ENCODE peak calls at places on chromosomes 16 and 17, in four cellular contexts. One of them, this sample, is unnamed. For H3K9me3, the result is how much of the 10 kb centered on the place peaks cover.

GRCh38 chr16:10408824-10409381 is 23.0 kb downstream of the ATF7IP2 start:
- DNase-seq in mesenchymal stem cell: no peak
- DNase-seq in CD4-positive, alpha-beta T cell: no peak
- DNase-seq in fibroblast of lung: no peak
- DNase-seq in this sample: no peak

GRCh38 chr16:70678121-70678897 is 7.5 kb downstream of the MTSS2 start:
- DNase-seq in fibroblast of lung: no peak
- DNase-seq in CD4-positive, alpha-beta T cell: no peak
- DNase-seq in mesenchymal stem cell: no peak
- DNase-seq in this sample: no peak

GRCh38 chr17:7132511-7133094 is 18.0 kb upstream of the ASGR2 start:
- DNase-seq in fibroblast of lung: no peak
- DNase-seq in mesenchymal stem cell: peak
- DNase-seq in CD4-positive, alpha-beta T cell: peak
- DNase-seq in this sample: peak

GRCh38 chr17:47225436-47225858 is 16.3 kb downstream of the MYL4 start:
- DNase-seq in mesenchymal stem cell: peak
- DNase-seq in CD4-positive, alpha-beta T cell: no peak
- DNase-seq in fibroblast of lung: peak
- DNase-seq in this sample: peak

GRCh38 chr17:48593840-48594411 is 347 bp upstream of the HOXB5 start:
- DNase-seq in CD4-positive, alpha-beta T cell: peak
- DNase-seq in fibroblast of lung: peak
- DNase-seq in mesenchymal stem cell: peak
- DNase-seq in this sample: no peak

GRCh38 chr17:79771276-79771675 is 6.7 kb upstream of the CBX2 start:
- DNase-seq in CD4-positive, alpha-beta T cell: no peak
- DNase-seq in mesenchymal stem cell: no peak
- DNase-seq in fibroblast of lung: no peak
- DNase-seq in this sample: no peak

GRCh38 chr17:29620271-29620670 is 2.4 kb downstream of the CORO6 start:
- DNase-seq in mesenchymal stem cell: no peak
- DNase-seq in fibroblast of lung: peak
- DNase-seq in CD4-positive, alpha-beta T cell: no peak
- DNase-seq in this sample: no peak

GRCh38 chr16:68197250-68197649 is 38.7 kb downstream of the ESRP2 start:
- DNase-seq in fibroblast of lung: no peak
- DNase-seq in mesenchymal stem cell: peak
- DNase-seq in CD4-positive, alpha-beta T cell: no peak
- DNase-seq in this sample: no peak

GRCh38 chr16:79542196-79542859 is 58.2 kb downstream of the MAF start:
- DNase-seq in fibroblast of lung: no peak
- DNase-seq in mesenchymal stem cell: no peak
- DNase-seq in CD4-positive, alpha-beta T cell: no peak
- DNase-seq in this sample: no peak

GRCh38 chr17:1485748-1486376 is 6.6 kb downstream of the MYO1C start:
- DNase-seq in mesenchymal stem cell: peak
- DNase-seq in CD4-positive, alpha-beta T cell: peak
- DNase-seq in fibroblast of lung: peak
- DNase-seq in this sample: no peak

GRCh38 chr16:14525021-14525420 is 105.0 kb downstream of the PARN start:
- DNase-seq in fibroblast of lung: no peak
- DNase-seq in CD4-positive, alpha-beta T cell: no peak
- DNase-seq in mesenchymal stem cell: no peak
- DNase-seq in this sample: no peak

GRCh38 chr16:680967-681745 is 946 bp downstream of the STUB1 start:
- DNase-seq in CD4-positive, alpha-beta T cell: no peak
- DNase-seq in mesenchymal stem cell: peak
- DNase-seq in fibroblast of lung: peak
- DNase-seq in this sample: no peak

GRCh38 chr17:44850612-44851011 is 2.9 kb downstream of the HIGD1B start:
- DNase-seq in fibroblast of lung: no peak
- DNase-seq in CD4-positive, alpha-beta T cell: no peak
- DNase-seq in mesenchymal stem cell: no peak
- DNase-seq in this sample: no peak

GRCh38 chr17:42422958-42423712 is at the start of gene CAVIN1:
- DNase-seq in mesenchymal stem cell: peak
- DNase-seq in CD4-positive, alpha-beta T cell: no peak
- DNase-seq in fibroblast of lung: peak
- DNase-seq in this sample: no peak

GRCh38 chr16:997440-998051 is 16.0 kb downstream of the SOX8 start:
- DNase-seq in fibroblast of lung: peak
- DNase-seq in mesenchymal stem cell: peak
- DNase-seq in CD4-positive, alpha-beta T cell: peak
- DNase-seq in this sample: no peak

GRCh38 chr17:44333371-44333770 is 8.7 kb upstream of the SLC25A39 start:
- DNase-seq in CD4-positive, alpha-beta T cell: no peak
- DNase-seq in fibroblast of lung: no peak
- DNase-seq in mesenchymal stem cell: no peak
- DNase-seq in this sample: no peak

GRCh38 chr16:48408688-48409087 is 23.5 kb upstream of the SIAH1 start:
- DNase-seq in CD4-positive, alpha-beta T cell: no peak
- DNase-seq in fibroblast of lung: peak
- DNase-seq in mesenchymal stem cell: peak
- DNase-seq in this sample: no peak

GRCh38 chr17:81741594-81742452 is 29.7 kb downstream of the SLC25A10 start:
- DNase-seq in fibroblast of lung: no peak
- DNase-seq in mesenchymal stem cell: peak
- DNase-seq in CD4-positive, alpha-beta T cell: no peak
- DNase-seq in this sample: no peak

GRCh38 chr17:70288540-70289290 is 119.4 kb downstream of the KCNJ2 start:
- DNase-seq in CD4-positive, alpha-beta T cell: no peak
- DNase-seq in mesenchymal stem cell: no peak
- DNase-seq in fibroblast of lung: peak
- DNase-seq in this sample: no peak

GRCh38 chr16:50924759-50925545 is 183.1 kb downstream of the CYLD start:
- DNase-seq in mesenchymal stem cell: no peak
- DNase-seq in fibroblast of lung: no peak
- DNase-seq in CD4-positive, alpha-beta T cell: no peak
- DNase-seq in this sample: no peak

DNA sequence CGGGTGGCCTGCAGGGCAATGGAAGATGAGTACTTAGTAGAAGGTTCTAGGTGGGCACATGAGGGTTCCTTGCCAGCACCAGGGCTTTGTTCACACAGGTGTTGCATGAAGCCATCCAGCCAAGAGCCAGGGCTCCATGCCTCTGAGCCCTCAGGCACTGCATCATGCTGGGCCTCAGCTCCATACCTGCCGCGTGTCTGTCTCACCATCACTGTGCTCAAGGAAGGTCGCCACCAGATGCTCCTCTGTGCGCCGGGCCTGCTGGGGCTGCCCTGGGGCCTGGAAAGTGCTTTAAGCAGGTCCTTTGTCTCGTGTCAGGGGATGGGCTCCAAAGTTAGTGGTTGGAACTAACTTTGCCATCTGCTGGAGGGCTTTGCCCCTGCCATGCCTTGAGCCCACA is 25.6 kb downstream of the C16orf90 start:
- DNase-seq in CD4-positive, alpha-beta T cell: no peak
- DNase-seq in fibroblast of lung: no peak
- DNase-seq in mesenchymal stem cell: no peak
- DNase-seq in this sample: no peak
- H3K9me3 ChIP-seq in CD4-positive, alpha-beta T cell: under half
- H3K9me3 ChIP-seq in fibroblast of lung: under half
- H3K9me3 ChIP-seq in mesenchymal stem cell: under half
- H3K9me3 ChIP-seq in this sample: under half

GRCh38 chr16:35142809-35143192 is 1683.4 kb downstream of the TP53TG3F start:
- DNase-seq in CD4-positive, alpha-beta T cell: no peak
- DNase-seq in mesenchymal stem cell: no peak
- DNase-seq in fibroblast of lung: no peak
- DNase-seq in this sample: no peak
- H3K9me3 ChIP-seq in CD4-positive, alpha-beta T cell: under half
- H3K9me3 ChIP-seq in mesenchymal stem cell: under half
- H3K9me3 ChIP-seq in fibroblast of lung: under half
- H3K9me3 ChIP-seq in this sample: under half

GRCh38 chr16:3383045-3383448 is 17.8 kb downstream of the ZSCAN32 start:
- DNase-seq in CD4-positive, alpha-beta T cell: no peak
- DNase-seq in mesenchymal stem cell: peak
- DNase-seq in fibroblast of lung: no peak
- DNase-seq in this sample: no peak

GRCh38 chr16:3375680-3376079 is 20.0 kb downstream of the OR2C1 start:
- DNase-seq in CD4-positive, alpha-beta T cell: no peak
- DNase-seq in mesenchymal stem cell: no peak
- DNase-seq in fibroblast of lung: no peak
- DNase-seq in this sample: no peak

DNA sequence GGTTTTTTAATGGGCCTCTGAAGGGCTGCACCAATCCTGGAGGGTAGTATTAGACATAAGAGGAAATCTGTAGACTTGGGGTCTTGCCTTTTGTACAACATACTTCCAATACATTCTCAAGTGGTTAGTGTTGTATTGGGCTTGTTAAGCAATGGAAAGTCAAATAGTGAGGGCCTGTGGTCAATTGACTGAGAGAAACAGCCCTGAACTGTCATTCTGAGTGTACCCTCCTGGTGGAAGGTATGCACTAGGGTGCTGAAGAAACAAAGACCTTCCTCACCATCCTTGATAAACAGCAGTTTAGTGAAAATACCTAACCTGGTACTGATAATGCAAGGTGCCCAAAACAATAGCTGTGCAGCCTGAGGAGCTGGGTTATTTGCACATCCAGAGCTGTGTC is 22.2 kb downstream of the OR2C1 start:
- DNase-seq in fibroblast of lung: no peak
- DNase-seq in CD4-positive, alpha-beta T cell: no peak
- DNase-seq in mesenchymal stem cell: no peak
- DNase-seq in this sample: no peak
- H3K9me3 ChIP-seq in fibroblast of lung: under half
- H3K9me3 ChIP-seq in CD4-positive, alpha-beta T cell: half or more
- H3K9me3 ChIP-seq in mesenchymal stem cell: half or more
- H3K9me3 ChIP-seq in this sample: under half

GRCh38 chr16:23694707-23695373 is 16.2 kb downstream of the PLK1 start:
- DNase-seq in mesenchymal stem cell: peak
- DNase-seq in CD4-positive, alpha-beta T cell: no peak
- DNase-seq in fibroblast of lung: peak
- DNase-seq in this sample: no peak
- H3K9me3 ChIP-seq in mesenchymal stem cell: under half
- H3K9me3 ChIP-seq in CD4-positive, alpha-beta T cell: under half
- H3K9me3 ChIP-seq in fibroblast of lung: under half
- H3K9me3 ChIP-seq in this sample: under half

GRCh38 chr16:84475643-84476240 is 28.7 kb downstream of the MEAK7 start:
- DNase-seq in fibroblast of lung: no peak
- DNase-seq in mesenchymal stem cell: no peak
- DNase-seq in CD4-positive, alpha-beta T cell: no peak
- DNase-seq in this sample: no peak
- H3K9me3 ChIP-seq in fibroblast of lung: under half
- H3K9me3 ChIP-seq in mesenchymal stem cell: under half
- H3K9me3 ChIP-seq in CD4-positive, alpha-beta T cell: under half
- H3K9me3 ChIP-seq in this sample: under half

GRCh38 chr16:35795361-35796029 is 2336.1 kb downstream of the TP53TG3F start:
- DNase-seq in mesenchymal stem cell: no peak
- DNase-seq in CD4-positive, alpha-beta T cell: no peak
- DNase-seq in fibroblast of lung: no peak
- DNase-seq in this sample: no peak

GRCh38 chr16:35792516-35793285 is 2333.3 kb downstream of the TP53TG3F start:
- DNase-seq in mesenchymal stem cell: no peak
- DNase-seq in fibroblast of lung: no peak
- DNase-seq in CD4-positive, alpha-beta T cell: no peak
- DNase-seq in this sample: no peak

GRCh38 chr16:35798885-35799426 is 2339.5 kb downstream of the TP53TG3F start:
- DNase-seq in CD4-positive, alpha-beta T cell: no peak
- DNase-seq in fibroblast of lung: no peak
- DNase-seq in mesenchymal stem cell: no peak
- DNase-seq in this sample: no peak

DNA sequence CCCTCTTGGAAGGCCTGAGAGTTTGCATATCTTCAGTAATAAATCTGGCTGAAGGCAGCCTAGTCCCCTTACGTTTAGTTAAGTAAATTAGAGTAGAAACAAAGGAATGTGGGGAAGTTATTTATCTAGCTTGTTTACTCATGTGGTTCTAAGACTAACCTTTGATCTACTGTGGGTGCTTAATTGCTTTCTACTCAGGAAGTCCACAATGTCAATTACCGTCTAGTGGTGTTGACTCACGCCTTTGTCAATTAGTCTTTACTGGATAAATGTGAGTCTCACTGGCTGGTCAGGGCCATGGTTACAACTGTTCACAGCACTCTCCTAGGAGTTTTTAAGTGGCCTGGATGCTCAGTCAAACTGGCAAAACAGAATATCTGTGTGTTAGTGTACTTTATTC is 2338.4 kb downstream of the TP53TG3F start:
- DNase-seq in mesenchymal stem cell: no peak
- DNase-seq in CD4-positive, alpha-beta T cell: no peak
- DNase-seq in fibroblast of lung: no peak
- DNase-seq in this sample: no peak
- H3K9me3 ChIP-seq in mesenchymal stem cell: under half
- H3K9me3 ChIP-seq in CD4-positive, alpha-beta T cell: under half
- H3K9me3 ChIP-seq in fibroblast of lung: under half
- H3K9me3 ChIP-seq in this sample: under half

GRCh38 chr16:87692756-87693155 is 73.0 kb downstream of the KLHDC4 start:
- DNase-seq in CD4-positive, alpha-beta T cell: no peak
- DNase-seq in fibroblast of lung: no peak
- DNase-seq in mesenchymal stem cell: no peak
- DNase-seq in this sample: no peak

GRCh38 chr16:87689956-87690465 is 75.8 kb downstream of the KLHDC4 start:
- DNase-seq in mesenchymal stem cell: no peak
- DNase-seq in fibroblast of lung: no peak
- DNase-seq in CD4-positive, alpha-beta T cell: no peak
- DNase-seq in this sample: no peak

GRCh38 chr16:87692176-87692575 is 73.6 kb downstream of the KLHDC4 start:
- DNase-seq in CD4-positive, alpha-beta T cell: no peak
- DNase-seq in fibroblast of lung: no peak
- DNase-seq in mesenchymal stem cell: no peak
- DNase-seq in this sample: no peak

GRCh38 chr16:87691686-87692079 is 74.1 kb downstream of the KLHDC4 start:
- DNase-seq in fibroblast of lung: no peak
- DNase-seq in CD4-positive, alpha-beta T cell: no peak
- DNase-seq in mesenchymal stem cell: no peak
- DNase-seq in this sample: no peak

GRCh38 chr16:87690911-87691685 is 74.7 kb downstream of the KLHDC4 start:
- DNase-seq in CD4-positive, alpha-beta T cell: no peak
- DNase-seq in fibroblast of lung: no peak
- DNase-seq in mesenchymal stem cell: no peak
- DNase-seq in this sample: no peak
- H3K9me3 ChIP-seq in CD4-positive, alpha-beta T cell: under half
- H3K9me3 ChIP-seq in fibroblast of lung: under half
- H3K9me3 ChIP-seq in mesenchymal stem cell: under half
- H3K9me3 ChIP-seq in this sample: under half

GRCh38 chr16:35692824-35693223 is 2233.4 kb downstream of the TP53TG3F start:
- DNase-seq in fibroblast of lung: no peak
- DNase-seq in CD4-positive, alpha-beta T cell: no peak
- DNase-seq in mesenchymal stem cell: no peak
- DNase-seq in this sample: no peak
- H3K9me3 ChIP-seq in fibroblast of lung: under half
- H3K9me3 ChIP-seq in CD4-positive, alpha-beta T cell: half or more
- H3K9me3 ChIP-seq in mesenchymal stem cell: under half
- H3K9me3 ChIP-seq in this sample: under half

GRCh38 chr17:54455251-54455868 is 445.3 kb upstream of the TOM1L1 start:
- DNase-seq in mesenchymal stem cell: no peak
- DNase-seq in CD4-positive, alpha-beta T cell: no peak
- DNase-seq in fibroblast of lung: no peak
- DNase-seq in this sample: no peak
- H3K9me3 ChIP-seq in mesenchymal stem cell: half or more
- H3K9me3 ChIP-seq in CD4-positive, alpha-beta T cell: under half
- H3K9me3 ChIP-seq in fibroblast of lung: under half
- H3K9me3 ChIP-seq in this sample: under half